ENCODE peak calls at places on chromosome 19, in eight cellular contexts. X is Peyer's patch, C is RWPE1, S is SK-N-SH, Q is PC-9, J is sigmoid colon, F is epithelial cell of prostate, G is adrenal gland. Y is an unnamed sample.

GRCh38 chr19:49421039-49421877 is 2.0 kb downstream of the PTH2 start:
- DNase-seq in C (peak), G (peak), F (no peak), X (peak), Q (peak), J (no peak), S (peak), Y (peak)

GRCh38 chr19:11887247-11887617 is 350 bp upstream of the ZNF69 start:
- DNase-seq in S (no peak), C (no peak), J (no peak), F (no peak), Q (no peak), G (peak), X (no peak), Y (no peak)

GRCh38 chr19:35715355-35715809 is 2.4 kb upstream of the KMT2B start:
- DNase-seq in Q (no peak), G (no peak), X (no peak), C (no peak), J (no peak), S (no peak), F (no peak), Y (no peak)

GRCh38 chr19:48628486-48629296 is 8.5 kb downstream of the DBP start:
- DNase-seq in C (no peak), S (no peak), F (no peak), G (peak), X (no peak), Q (no peak), J (peak), Y (peak)

GRCh38 chr19:57473646-57474045 is 3.7 kb downstream of the ZNF772 start:
- DNase-seq in C (no peak), Q (no peak), F (no peak), J (no peak), S (no peak), X (no peak), G (no peak), Y (no peak)

GRCh38 chr19:6521718-6522646 is 8.8 kb upstream of the TNFSF9 start:
- DNase-seq in X (peak), S (no peak), G (no peak), Q (no peak), J (no peak), C (no peak), F (no peak), Y (no peak)

GRCh38 chr19:21569497-21569870 is 64.1 kb downstream of the ZNF429 start:
- DNase-seq in S (no peak), J (no peak), Q (peak), G (peak), F (no peak), X (peak), C (no peak), Y (peak)

GRCh38 chr19:8397746-8398721 is 7.9 kb downstream of the RAB11B start:
- DNase-seq in C (no peak), G (no peak), Q (no peak), X (no peak), S (peak), J (no peak), F (no peak), Y (no peak)

GRCh38 chr19:7870571-7871279 is 3.5 kb downstream of the PRR36 start:
- DNase-seq in Q (peak), F (no peak), J (no peak), S (peak), G (peak), C (peak), X (peak), Y (peak)

GRCh38 chr19:37845932-37846331 is 60.5 kb downstream of the WDR87 start:
- DNase-seq in J (no peak), G (no peak), C (no peak), Q (no peak), X (no peak), S (no peak), F (no peak), Y (no peak)

GRCh38 chr19:9945319-9945966 is 9.1 kb upstream of the OLFM2 start:
- DNase-seq in F (peak), C (peak), J (peak), G (peak), Q (no peak), X (peak), S (peak), Y (peak)

GRCh38 chr19:29385191-29385795 is 140.5 kb upstream of the VSTM2B start:
- DNase-seq in J (peak), Q (no peak), S (no peak), F (no peak), X (no peak), G (no peak), C (no peak), Y (no peak)

GRCh38 chr19:58476498-58477015 is 405 bp downstream of the ZNF446 start:
- DNase-seq in X (no peak), S (peak), J (no peak), Q (peak), G (no peak), C (no peak), F (no peak), Y (no peak)

GRCh38 chr19:45147835-45148676 is 12.7 kb downstream of the NKPD1 start:
- DNase-seq in Q (no peak), S (no peak), X (no peak), F (no peak), C (no peak), J (no peak), G (no peak), Y (no peak)

GRCh38 chr19:35267818-35268545 is 780 bp upstream of the USF2 start:
- DNase-seq in C (peak), F (peak), S (peak), Q (peak), X (peak), J (peak), G (peak), Y (peak)

GRCh38 chr19:35789978-35790944 is 14.9 kb downstream of the ARHGAP33 start:
- DNase-seq in F (no peak), Q (no peak), X (no peak), J (no peak), S (no peak), C (no peak), G (no peak), Y (no peak)

GRCh38 chr19:3175761-3176714 is 2.5 kb upstream of the S1PR4 start:
- DNase-seq in X (peak), F (peak), S (no peak), Q (peak), J (no peak), G (no peak), C (peak), Y (peak)

GRCh38 chr19:5250127-5250659 is 90.4 kb downstream of the PTPRS start:
- DNase-seq in Q (no peak), J (peak), S (no peak), C (no peak), X (no peak), G (peak), F (no peak), Y (no peak)

GRCh38 chr19:13505761-13506549 is at the start of gene CACNA1A:
- DNase-seq in S (peak), C (no peak), Q (no peak), J (no peak), G (no peak), F (no peak), X (no peak), Y (no peak)

GRCh38 chr19:35805518-35806102 is 7.0 kb downstream of the PRODH2 start:
- DNase-seq in X (no peak), Q (no peak), C (no peak), G (no peak), F (no peak), J (peak), S (no peak), Y (no peak)

GRCh38 chr19:45304141-45304926 is 18.3 kb downstream of the CKM start:
- DNase-seq in S (no peak), J (no peak), C (no peak), X (no peak), G (no peak), Q (no peak), F (no peak), Y (no peak)

GRCh38 chr19:19338082-19338481 is 17.5 kb downstream of the MAU2 start:
- DNase-seq in J (no peak), F (no peak), G (peak), S (no peak), C (no peak), X (no peak), Q (no peak), Y (no peak)

GRCh38 chr19:54355675-54356074 is 9.1 kb downstream of the LAIR1 start:
- DNase-seq in Q (no peak), F (no peak), J (no peak), G (no peak), S (no peak), X (no peak), C (no peak), Y (no peak)

GRCh38 chr19:45616709-45617027 is 14.7 kb upstream of the GPR4 start:
- DNase-seq in X (no peak), Q (no peak), S (no peak), G (no peak), C (no peak), F (no peak), J (no peak), Y (no peak)

GRCh38 chr19:40530091-40530901 is 46.4 kb upstream of the SHKBP1 start:
- DNase-seq in X (no peak), G (no peak), J (no peak), C (no peak), F (no peak), Q (no peak), S (peak), Y (no peak)

GRCh38 chr19:49863935-49864320 is 3.4 kb downstream of the PNKP start:
- DNase-seq in J (peak), Q (no peak), C (no peak), F (no peak), S (no peak), X (no peak), G (no peak), Y (no peak)

GRCh38 chr19:44840811-44841210 is 5.3 kb upstream of the NECTIN2 start:
- DNase-seq in X (no peak), J (no peak), G (no peak), F (no peak), C (no peak), Q (no peak), S (no peak), Y (no peak)

GRCh38 chr19:46137915-46138473 is 10.0 kb upstream of the IGFL2 start:
- DNase-seq in C (no peak), J (no peak), G (no peak), X (no peak), S (no peak), F (no peak), Q (no peak), Y (no peak)

GRCh38 chr19:42495663-42496062 is 32.6 kb downstream of the CEACAM1 start:
- DNase-seq in G (no peak), J (no peak), X (no peak), F (no peak), C (no peak), S (no peak), Q (no peak), Y (no peak)

GRCh38 chr19:8655340-8655709 is 24.9 kb downstream of the NFILZ start:
- DNase-seq in S (peak), X (no peak), G (no peak), F (no peak), J (no peak), C (no peak), Q (no peak), Y (peak)

GRCh38 chr19:33469171-33470039 is 52.2 kb downstream of the PEPD start:
- DNase-seq in Q (no peak), G (no peak), C (no peak), S (no peak), X (no peak), F (no peak), J (no peak), Y (peak)

GRCh38 chr19:2686347-2686746 is 16.1 kb downstream of the GNG7 start:
- DNase-seq in Q (no peak), G (no peak), C (no peak), X (no peak), J (no peak), S (no peak), F (no peak), Y (no peak)

GRCh38 chr19:5966941-5967340 is 11.0 kb downstream of the RANBP3 start:
- DNase-seq in Q (no peak), C (no peak), S (no peak), F (no peak), X (no peak), J (peak), G (no peak), Y (no peak)

GRCh38 chr19:48815870-48816501 is 5.2 kb upstream of the BCAT2 start:
- DNase-seq in S (peak), G (peak), C (no peak), Q (peak), F (no peak), X (no peak), J (no peak), Y (no peak)

GRCh38 chr19:56403261-56403660 is 871 bp upstream of the ZNF583 start:
- DNase-seq in J (no peak), F (no peak), X (no peak), S (no peak), Q (no peak), C (no peak), G (no peak), Y (no peak)

GRCh38 chr19:19335408-19336158 is 15.0 kb downstream of the MAU2 start:
- DNase-seq in C (peak), X (no peak), J (no peak), S (peak), G (no peak), Q (no peak), F (no peak), Y (no peak)

GRCh38 chr19:41352609-41353465 is 885 bp downstream of the TGFB1 start:
- DNase-seq in S (peak), G (peak), Q (peak), J (peak), F (no peak), C (peak), X (peak), Y (peak)

GRCh38 chr19:17943284-17944221 is 10.7 kb downstream of the CCDC124 start:
- DNase-seq in C (no peak), X (no peak), J (no peak), F (no peak), G (peak), S (no peak), Q (no peak), Y (no peak)

GRCh38 chr19:17942582-17943283 is 9.9 kb downstream of the CCDC124 start:
- DNase-seq in F (no peak), J (no peak), G (no peak), C (no peak), S (no peak), X (no peak), Q (no peak), Y (no peak)

GRCh38 chr19:17946965-17947784 is 14.4 kb downstream of the CCDC124 start:
- DNase-seq in S (no peak), G (no peak), X (peak), C (no peak), Q (no peak), F (no peak), J (no peak), Y (no peak)

GRCh38 chr19:17942181-17942580 is 9.4 kb downstream of the CCDC124 start:
- DNase-seq in Q (no peak), S (no peak), F (no peak), C (no peak), J (no peak), G (no peak), X (no peak), Y (no peak)

GRCh38 chr19:17944301-17944700 is 11.5 kb downstream of the CCDC124 start:
- DNase-seq in F (peak), J (peak), C (peak), S (no peak), X (no peak), G (peak), Q (no peak), Y (no peak)
- H3K27ac ChIP-seq in F (no peak), J (no peak), C (peak), S (no peak), X (no peak), G (no peak), Q (no peak), Y (no peak)

DNA sequence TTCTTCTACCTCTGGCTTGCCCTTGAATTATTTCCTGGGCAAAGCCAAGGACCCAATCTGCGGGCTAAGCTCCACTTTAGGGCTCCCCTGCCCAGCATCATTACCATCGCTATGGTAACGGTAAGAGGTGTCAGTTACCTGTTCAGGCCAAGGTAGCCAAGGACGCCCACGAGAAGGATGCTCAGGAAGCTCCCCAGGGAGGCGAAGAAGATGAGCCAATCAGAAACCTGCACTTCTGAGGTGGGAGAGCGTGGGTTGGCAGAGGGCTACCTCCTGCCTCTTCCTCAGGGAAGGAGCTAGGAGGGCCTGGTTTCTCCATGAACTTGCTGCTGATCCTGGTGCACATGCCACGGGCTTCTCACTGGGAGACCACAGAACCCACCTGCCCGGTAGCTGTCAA is 24.7 kb downstream of the IL12RB1 start:
- DNase-seq in G (no peak), Q (no peak), J (no peak), X (no peak), C (no peak), F (no peak), S (no peak), Y (no peak)
- H3K27ac ChIP-seq in G (no peak), Q (no peak), J (no peak), X (no peak), C (no peak), F (no peak), S (no peak), Y (no peak)

GRCh38 chr19:609001-609340 is 19.3 kb downstream of the HCN2 start:
- DNase-seq in C (no peak), F (no peak), J (no peak), Q (peak), X (no peak), G (no peak), S (peak), Y (peak)
- H3K27ac ChIP-seq in C (no peak), F (no peak), J (no peak), Q (no peak), X (no peak), G (no peak), S (peak), Y (no peak)

DNA sequence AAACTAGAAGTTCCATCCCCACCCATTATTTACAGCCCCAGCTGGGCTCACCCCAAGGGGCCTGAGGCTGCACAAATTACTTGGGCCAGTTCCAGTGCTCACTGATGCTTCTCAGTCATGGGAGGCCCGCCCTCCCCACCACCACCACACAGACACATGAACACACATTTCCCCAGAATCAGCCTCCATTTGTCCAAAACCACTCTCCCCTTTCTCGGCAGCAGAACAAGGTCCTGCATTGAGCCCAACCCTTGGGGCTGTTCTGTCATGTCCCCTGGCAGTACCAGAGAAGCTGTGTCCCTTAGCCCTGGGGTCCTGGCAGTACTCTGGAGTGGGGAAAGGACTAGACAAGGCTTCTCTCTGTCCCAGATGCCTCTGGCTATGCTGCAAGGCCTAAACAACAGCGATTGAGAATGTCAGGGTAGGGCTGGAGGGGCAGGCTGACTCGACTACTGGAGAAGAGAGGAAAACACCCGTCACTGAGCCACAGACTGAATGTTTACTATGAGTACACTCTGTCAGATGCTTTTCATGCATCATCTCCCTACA is 21.8 kb downstream of the SAMD4B start:
- DNase-seq in S (no peak), G (no peak), J (peak), F (no peak), X (peak), C (no peak), Q (no peak), Y (peak)
- H3K27ac ChIP-seq in S (no peak), G (no peak), J (peak), F (peak), X (peak), C (peak), Q (peak), Y (no peak)

GRCh38 chr19:31347828-31348314 is 1.4 kb downstream of the TSHZ3 start:
- DNase-seq in C (no peak), S (no peak), Q (no peak), X (no peak), J (peak), F (no peak), G (no peak), Y (no peak)

GRCh38 chr19:31348416-31349159 is 648 bp downstream of the TSHZ3 start:
- DNase-seq in F (no peak), C (no peak), J (peak), S (peak), X (no peak), G (no peak), Q (no peak), Y (no peak)

GRCh38 chr19:31346660-31347059 is 2.6 kb downstream of the TSHZ3 start:
- DNase-seq in C (no peak), S (no peak), J (no peak), G (no peak), Q (no peak), F (no peak), X (no peak), Y (no peak)

GRCh38 chr19:31346184-31346583 is 3.1 kb downstream of the TSHZ3 start:
- DNase-seq in C (no peak), S (no peak), Q (no peak), G (no peak), X (no peak), F (no peak), J (no peak), Y (no peak)

DNA sequence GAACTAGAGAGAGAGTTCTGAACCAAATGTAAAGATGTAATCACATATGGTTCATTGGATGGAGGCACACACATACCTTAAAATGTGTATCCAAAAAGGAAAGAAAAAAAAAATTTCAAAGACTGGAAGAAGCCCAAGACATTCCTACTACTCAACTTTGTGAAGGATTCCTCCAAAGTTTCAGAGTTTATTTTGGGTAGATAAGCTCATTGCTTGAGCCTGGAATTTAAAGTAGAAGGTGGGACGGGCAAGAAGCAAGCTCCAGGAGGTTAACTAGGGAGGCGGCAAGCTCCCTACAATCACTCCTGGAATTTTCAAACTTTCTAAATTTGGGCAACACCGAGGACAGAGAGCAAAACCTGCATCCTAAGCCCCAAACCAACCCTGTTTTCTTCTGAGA is 1.9 kb downstream of the TSHZ3 start:
- DNase-seq in S (no peak), C (no peak), Q (no peak), X (no peak), F (no peak), J (no peak), G (no peak), Y (no peak)
- H3K27ac ChIP-seq in S (peak), C (no peak), Q (no peak), X (no peak), F (no peak), J (peak), G (no peak), Y (no peak)

DNA sequence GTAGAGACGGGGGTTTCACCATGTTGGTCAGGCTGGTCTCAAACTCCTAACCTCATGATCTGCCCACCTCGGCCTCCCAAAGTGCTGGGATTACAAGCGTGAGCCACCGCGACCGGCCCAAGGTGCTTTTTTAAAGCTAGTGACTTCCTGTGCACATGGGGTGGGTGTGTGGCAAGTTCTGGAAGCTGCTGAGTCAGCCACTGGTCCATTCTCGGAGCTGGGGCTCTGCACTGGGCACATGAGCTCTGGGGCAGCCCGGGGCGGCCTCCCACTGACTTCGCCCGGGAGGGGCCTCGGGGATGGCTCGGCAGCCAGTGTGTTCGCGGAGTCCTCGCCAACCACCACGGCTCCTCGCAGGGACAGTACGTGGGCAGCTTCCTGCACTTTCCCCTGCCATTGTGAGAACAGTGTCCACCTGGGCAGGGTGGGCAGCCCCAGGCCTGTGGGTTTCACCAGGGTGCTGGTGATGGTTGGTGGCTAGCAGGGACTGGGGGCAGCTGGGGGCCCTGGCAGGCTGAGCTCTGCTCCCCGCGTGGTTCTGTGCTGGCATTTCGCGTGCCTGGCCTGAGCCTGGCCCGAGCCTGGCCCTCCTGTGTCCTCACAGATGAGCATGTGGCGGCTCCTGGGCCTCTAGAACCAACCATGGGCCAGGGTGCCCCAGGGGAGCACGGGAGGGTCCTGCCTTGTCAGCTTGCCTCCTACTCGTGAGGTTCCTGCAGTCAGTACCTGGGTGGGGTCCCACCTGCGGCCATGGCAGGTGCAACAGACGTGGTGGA is 12.2 kb downstream of the CBARP start:
- DNase-seq in G (no peak), J (no peak), S (no peak), F (no peak), Q (no peak), C (no peak), X (no peak), Y (no peak)
- H3K27ac ChIP-seq in G (no peak), J (no peak), S (no peak), F (no peak), Q (no peak), C (peak), X (no peak), Y (no peak)

Y was measured in upper lobe of right lung.